ENCODE peak calls at places on chromosomes 16 and 17, in four cellular contexts. V is kidney epithelial cell; G is anterior cingulate cortex; R is naive thymus-derived CD8-positive, alpha-beta T cell. M is an unnamed sample.

GRCh38 chr17:47810901-47811635 is 10.5 kb downstream of the OSBPL7 start:
- DNase-seq in V (no peak), R (no peak), G (no peak), M (no peak)

GRCh38 chr16:50210266-50211038 is 55.9 kb upstream of the ADCY7 start:
- DNase-seq in V (peak), R (peak), G (no peak), M (peak)

GRCh38 chr17:79566251-79566955 is 44.4 kb downstream of the RBFOX3 start:
- DNase-seq in G (no peak), R (no peak), V (no peak), M (no peak)

GRCh38 chr17:48037036-48037881 is at the start of gene COPZ2:
- DNase-seq in G (no peak), R (peak), V (no peak), M (no peak)

GRCh38 chr17:21239680-21240374 is 13.4 kb downstream of the NATD1 start:
- DNase-seq in V (no peak), R (no peak), G (no peak), M (no peak)

GRCh38 chr17:58956997-58957724 is 149.5 kb downstream of the TRIM37 start:
- DNase-seq in V (no peak), G (no peak), R (no peak), M (no peak)

GRCh38 chr16:22665803-22666202 is 148.2 kb upstream of the HS3ST2 start:
- DNase-seq in G (no peak), V (no peak), R (no peak), M (no peak)

GRCh38 chr16:68252383-68252782 is 7.2 kb downstream of the PLA2G15 start:
- DNase-seq in V (no peak), G (no peak), R (no peak), M (no peak)

GRCh38 chr17:69869667-69870066 is 205.4 kb upstream of the KCNJ16 start:
- DNase-seq in V (no peak), G (no peak), R (no peak), M (no peak)

GRCh38 chr17:77923776-77924513 is 34.6 kb upstream of the TNRC6C start:
- DNase-seq in G (no peak), R (no peak), V (no peak), M (no peak)

GRCh38 chr16:81515281-81515680 is 70.7 kb downstream of the CMIP start:
- DNase-seq in V (no peak), G (no peak), R (no peak), M (no peak)

GRCh38 chr17:21177401-21177800 is 36.6 kb downstream of the TMEM11 start:
- DNase-seq in G (no peak), V (no peak), R (no peak), M (no peak)

GRCh38 chr17:46191332-46192210 is 1.7 kb downstream of the KANSL1 start:
- DNase-seq in R (no peak), G (no peak), V (no peak), M (no peak)

GRCh38 chr16:29804455-29805231 is 1.7 kb upstream of the MAZ start:
- DNase-seq in G (no peak), R (no peak), V (no peak), M (no peak)

M was measured in keratinocyte.